ENCODE peak calls at places on chromosomes 16 and 17, in seven cellular contexts. One of them, this sample, is unnamed.

GRCh38 chr17:50056217-50056960 is 479 bp downstream of the ITGA3 start:
- DNase-seq in lower leg skin: peak
- DNase-seq in nephron progenitor cell: peak
- DNase-seq in mammary epithelial cell: peak
- DNase-seq in dorsolateral prefrontal cortex: peak
- DNase-seq in prostate gland: peak
- DNase-seq in RWPE1: no peak
- DNase-seq in this sample: peak

GRCh38 chr16:50509521-50510341 is 38.5 kb upstream of the NKD1 start:
- DNase-seq in dorsolateral prefrontal cortex: peak
- DNase-seq in prostate gland: no peak
- DNase-seq in lower leg skin: no peak
- DNase-seq in RWPE1: no peak
- DNase-seq in mammary epithelial cell: no peak
- DNase-seq in nephron progenitor cell: no peak
- DNase-seq in this sample: peak

GRCh38 chr17:72884066-72884465 is 208.4 kb downstream of the SLC39A11 start:
- DNase-seq in lower leg skin: no peak
- DNase-seq in prostate gland: no peak
- DNase-seq in RWPE1: no peak
- DNase-seq in mammary epithelial cell: no peak
- DNase-seq in dorsolateral prefrontal cortex: peak
- DNase-seq in nephron progenitor cell: no peak
- DNase-seq in this sample: no peak

GRCh38 chr17:44146375-44147346 is 4.9 kb downstream of the HROB start:
- DNase-seq in RWPE1: no peak
- DNase-seq in nephron progenitor cell: no peak
- DNase-seq in dorsolateral prefrontal cortex: no peak
- DNase-seq in lower leg skin: no peak
- DNase-seq in prostate gland: no peak
- DNase-seq in mammary epithelial cell: no peak
- DNase-seq in this sample: no peak

GRCh38 chr16:75380870-75381269 is 52.4 kb downstream of the CFDP1 start:
- DNase-seq in lower leg skin: no peak
- DNase-seq in dorsolateral prefrontal cortex: no peak
- DNase-seq in RWPE1: no peak
- DNase-seq in mammary epithelial cell: no peak
- DNase-seq in prostate gland: no peak
- DNase-seq in nephron progenitor cell: no peak
- DNase-seq in this sample: no peak

GRCh38 chr17:50972579-50972978 is 106.4 kb upstream of the TOB1 start:
- DNase-seq in dorsolateral prefrontal cortex: no peak
- DNase-seq in nephron progenitor cell: no peak
- DNase-seq in RWPE1: no peak
- DNase-seq in lower leg skin: no peak
- DNase-seq in prostate gland: no peak
- DNase-seq in mammary epithelial cell: no peak
- DNase-seq in this sample: no peak

GRCh38 chr17:82419471-82419995 is 1.1 kb upstream of the OGFOD3 start:
- DNase-seq in RWPE1: no peak
- DNase-seq in prostate gland: no peak
- DNase-seq in nephron progenitor cell: no peak
- DNase-seq in lower leg skin: no peak
- DNase-seq in mammary epithelial cell: no peak
- DNase-seq in dorsolateral prefrontal cortex: no peak
- DNase-seq in this sample: no peak

GRCh38 chr17:62172492-62173291 is 107.6 kb upstream of the MED13 start:
- DNase-seq in prostate gland: no peak
- DNase-seq in lower leg skin: no peak
- DNase-seq in dorsolateral prefrontal cortex: no peak
- DNase-seq in mammary epithelial cell: no peak
- DNase-seq in RWPE1: no peak
- DNase-seq in nephron progenitor cell: no peak
- DNase-seq in this sample: no peak

GRCh38 chr17:12395733-12396354 is 269.8 kb upstream of the MYOCD start:
- DNase-seq in lower leg skin: no peak
- DNase-seq in prostate gland: no peak
- DNase-seq in RWPE1: no peak
- DNase-seq in nephron progenitor cell: peak
- DNase-seq in dorsolateral prefrontal cortex: no peak
- DNase-seq in mammary epithelial cell: no peak
- DNase-seq in this sample: peak

GRCh38 chr16:8660841-8661301 is 13.5 kb upstream of the ABAT start:
- DNase-seq in prostate gland: peak
- DNase-seq in lower leg skin: peak
- DNase-seq in dorsolateral prefrontal cortex: peak
- DNase-seq in RWPE1: peak
- DNase-seq in mammary epithelial cell: peak
- DNase-seq in nephron progenitor cell: peak
- DNase-seq in this sample: peak

GRCh38 chr17:55416470-55417052 is 5.1 kb downstream of the MMD start:
- DNase-seq in RWPE1: no peak
- DNase-seq in dorsolateral prefrontal cortex: no peak
- DNase-seq in lower leg skin: no peak
- DNase-seq in mammary epithelial cell: no peak
- DNase-seq in nephron progenitor cell: no peak
- DNase-seq in prostate gland: no peak
- DNase-seq in this sample: no peak

GRCh38 chr16:83966153-83966696 is 1.8 kb upstream of the NECAB2 start:
- DNase-seq in RWPE1: no peak
- DNase-seq in dorsolateral prefrontal cortex: no peak
- DNase-seq in nephron progenitor cell: no peak
- DNase-seq in prostate gland: no peak
- DNase-seq in mammary epithelial cell: no peak
- DNase-seq in lower leg skin: no peak
- DNase-seq in this sample: no peak

GRCh38 chr17:75896360-75897075 is at the start of gene TRIM65:
- DNase-seq in prostate gland: peak
- DNase-seq in mammary epithelial cell: peak
- DNase-seq in dorsolateral prefrontal cortex: peak
- DNase-seq in RWPE1: peak
- DNase-seq in nephron progenitor cell: peak
- DNase-seq in lower leg skin: peak
- DNase-seq in this sample: peak

GRCh38 chr17:43517615-43518386 is 28.3 kb downstream of the ETV4 start:
- DNase-seq in nephron progenitor cell: no peak
- DNase-seq in prostate gland: no peak
- DNase-seq in mammary epithelial cell: peak
- DNase-seq in RWPE1: no peak
- DNase-seq in lower leg skin: no peak
- DNase-seq in dorsolateral prefrontal cortex: peak
- DNase-seq in this sample: no peak

GRCh38 chr17:3979276-3979583 is 15.0 kb upstream of the ATP2A3 start:
- DNase-seq in mammary epithelial cell: no peak
- DNase-seq in dorsolateral prefrontal cortex: no peak
- DNase-seq in prostate gland: no peak
- DNase-seq in lower leg skin: no peak
- DNase-seq in nephron progenitor cell: no peak
- DNase-seq in RWPE1: no peak
- DNase-seq in this sample: no peak

GRCh38 chr17:66727634-66728570 is 107.0 kb upstream of the CACNG5 start:
- DNase-seq in prostate gland: peak
- DNase-seq in mammary epithelial cell: peak
- DNase-seq in nephron progenitor cell: peak
- DNase-seq in lower leg skin: peak
- DNase-seq in dorsolateral prefrontal cortex: peak
- DNase-seq in RWPE1: peak
- DNase-seq in this sample: peak

GRCh38 chr17:43599835-43600234 is 53.7 kb upstream of the ETV4 start:
- DNase-seq in nephron progenitor cell: no peak
- DNase-seq in lower leg skin: peak
- DNase-seq in RWPE1: peak
- DNase-seq in prostate gland: no peak
- DNase-seq in dorsolateral prefrontal cortex: no peak
- DNase-seq in mammary epithelial cell: peak
- DNase-seq in this sample: no peak

GRCh38 chr17:6908807-6909206 is 77.3 kb upstream of the TEKT1 start:
- DNase-seq in lower leg skin: no peak
- DNase-seq in prostate gland: no peak
- DNase-seq in nephron progenitor cell: no peak
- DNase-seq in mammary epithelial cell: no peak
- DNase-seq in RWPE1: no peak
- DNase-seq in dorsolateral prefrontal cortex: no peak
- DNase-seq in this sample: no peak

GRCh38 chr17:6913608-6914443 is 82.0 kb upstream of the ALOX12 start:
- DNase-seq in dorsolateral prefrontal cortex: peak
- DNase-seq in nephron progenitor cell: peak
- DNase-seq in mammary epithelial cell: no peak
- DNase-seq in prostate gland: peak
- DNase-seq in RWPE1: peak
- DNase-seq in lower leg skin: peak
- DNase-seq in this sample: peak

GRCh38 chr17:6914711-6915110 is 81.1 kb upstream of the ALOX12 start:
- DNase-seq in RWPE1: no peak
- DNase-seq in nephron progenitor cell: no peak
- DNase-seq in dorsolateral prefrontal cortex: no peak
- DNase-seq in mammary epithelial cell: no peak
- DNase-seq in lower leg skin: no peak
- DNase-seq in prostate gland: no peak
- DNase-seq in this sample: no peak

GRCh38 chr17:6912110-6913051 is 80.9 kb upstream of the TEKT1 start:
- DNase-seq in dorsolateral prefrontal cortex: no peak
- DNase-seq in prostate gland: no peak
- DNase-seq in mammary epithelial cell: no peak
- DNase-seq in nephron progenitor cell: no peak
- DNase-seq in RWPE1: no peak
- DNase-seq in lower leg skin: no peak
- DNase-seq in this sample: no peak

DNA sequence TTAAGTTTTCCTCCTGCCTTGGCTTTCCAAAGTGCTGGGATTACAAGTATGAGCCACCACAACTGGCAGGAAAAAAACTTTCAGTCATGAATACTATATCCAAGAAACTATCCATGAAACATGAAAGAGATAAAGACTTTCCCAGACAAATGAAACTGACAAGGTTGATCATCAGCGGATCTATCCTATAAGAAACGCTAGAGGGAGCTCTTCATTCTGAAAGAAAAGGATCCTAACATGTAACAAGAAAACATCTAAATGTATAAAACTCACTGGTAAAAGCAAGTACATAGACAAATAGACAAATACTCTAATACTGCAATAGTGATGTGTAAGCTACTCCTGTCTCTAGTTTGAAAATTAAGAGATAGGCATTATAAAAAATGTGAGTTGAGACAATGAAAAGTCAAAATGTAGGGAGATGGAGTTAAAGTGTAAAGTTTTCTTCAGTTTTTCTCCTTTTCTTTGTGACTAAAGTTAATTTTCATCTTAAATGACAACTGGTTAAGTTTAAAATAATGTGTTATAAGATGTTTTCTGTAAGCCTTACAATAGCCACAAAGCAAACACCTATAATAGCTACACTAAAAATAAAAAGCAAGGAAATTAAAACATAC is 79.6 kb upstream of the TEKT1 start:
- DNase-seq in lower leg skin: no peak
- DNase-seq in dorsolateral prefrontal cortex: no peak
- DNase-seq in nephron progenitor cell: no peak
- DNase-seq in prostate gland: no peak
- DNase-seq in RWPE1: peak
- DNase-seq in mammary epithelial cell: peak
- DNase-seq in this sample: no peak
- TF ChIP-seq CTCF in lower leg skin: no peak
- TF ChIP-seq CTCF in dorsolateral prefrontal cortex: peak
- TF ChIP-seq CTCF in nephron progenitor cell: peak
- TF ChIP-seq CTCF in prostate gland: peak
- TF ChIP-seq CTCF in RWPE1: peak
- TF ChIP-seq CTCF in mammary epithelial cell: peak
- TF ChIP-seq CTCF in this sample: peak

DNA sequence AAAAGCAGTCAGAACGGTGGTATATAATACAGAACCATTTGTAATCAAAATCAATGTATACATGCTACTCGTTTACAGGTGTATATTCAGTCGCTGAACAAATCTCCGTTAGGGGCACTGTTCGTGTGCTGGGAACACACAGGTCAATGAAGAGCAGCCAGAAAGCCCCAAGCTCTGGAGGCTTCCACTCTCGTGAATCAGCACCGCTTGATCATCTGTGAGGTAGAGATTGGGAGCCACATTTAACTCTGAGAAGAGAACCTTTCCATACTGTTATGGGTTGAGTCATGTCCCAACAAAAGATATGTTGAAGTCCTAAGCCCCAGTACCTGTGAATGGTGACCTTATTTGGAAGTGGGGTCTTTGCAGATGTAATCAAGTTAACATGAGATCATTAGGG is 5.4 kb upstream of the CYTH1 start:
- DNase-seq in lower leg skin: no peak
- DNase-seq in RWPE1: no peak
- DNase-seq in nephron progenitor cell: no peak
- DNase-seq in prostate gland: no peak
- DNase-seq in mammary epithelial cell: peak
- DNase-seq in dorsolateral prefrontal cortex: no peak
- DNase-seq in this sample: no peak
- TF ChIP-seq CTCF in lower leg skin: no peak
- TF ChIP-seq CTCF in RWPE1: no peak
- TF ChIP-seq CTCF in nephron progenitor cell: no peak
- TF ChIP-seq CTCF in prostate gland: no peak
- TF ChIP-seq CTCF in mammary epithelial cell: no peak
- TF ChIP-seq CTCF in dorsolateral prefrontal cortex: no peak
- TF ChIP-seq CTCF in this sample: no peak

DNA sequence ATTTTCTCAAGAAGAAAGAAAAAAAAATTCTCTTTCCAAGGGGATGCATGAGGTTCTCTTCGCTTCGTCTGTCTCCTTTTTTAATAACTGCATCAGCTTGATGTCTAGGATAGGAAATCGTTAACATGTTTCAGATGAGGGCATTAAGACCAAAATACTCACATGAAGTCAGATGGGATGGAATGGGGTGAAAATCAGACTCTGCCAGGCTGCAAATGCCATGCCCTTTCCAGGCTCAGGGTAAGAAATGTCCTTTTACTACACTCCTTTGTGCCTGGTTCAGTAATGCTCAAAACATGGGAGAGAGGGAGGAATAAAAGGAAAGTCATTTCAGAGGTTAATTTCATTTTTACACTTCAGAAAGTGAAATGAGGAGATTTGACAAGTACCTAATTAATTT is 21.7 kb upstream of the ERCC4 start:
- DNase-seq in mammary epithelial cell: no peak
- DNase-seq in prostate gland: no peak
- DNase-seq in lower leg skin: no peak
- DNase-seq in RWPE1: no peak
- DNase-seq in dorsolateral prefrontal cortex: no peak
- DNase-seq in nephron progenitor cell: no peak
- DNase-seq in this sample: no peak
- TF ChIP-seq CTCF in mammary epithelial cell: no peak
- TF ChIP-seq CTCF in prostate gland: no peak
- TF ChIP-seq CTCF in lower leg skin: no peak
- TF ChIP-seq CTCF in RWPE1: no peak
- TF ChIP-seq CTCF in dorsolateral prefrontal cortex: no peak
- TF ChIP-seq CTCF in nephron progenitor cell: no peak
- TF ChIP-seq CTCF in this sample: no peak

GRCh38 chr17:47221154-47221553 is 12.0 kb downstream of the MYL4 start:
- DNase-seq in prostate gland: no peak
- DNase-seq in mammary epithelial cell: no peak
- DNase-seq in dorsolateral prefrontal cortex: no peak
- DNase-seq in RWPE1: no peak
- DNase-seq in lower leg skin: no peak
- DNase-seq in nephron progenitor cell: no peak
- DNase-seq in this sample: no peak
- TF ChIP-seq CTCF in prostate gland: no peak
- TF ChIP-seq CTCF in mammary epithelial cell: no peak
- TF ChIP-seq CTCF in dorsolateral prefrontal cortex: no peak
- TF ChIP-seq CTCF in RWPE1: no peak
- TF ChIP-seq CTCF in lower leg skin: no peak
- TF ChIP-seq CTCF in nephron progenitor cell: no peak
- TF ChIP-seq CTCF in this sample: no peak

GRCh38 chr17:8156174-8156992 is 4.2 kb upstream of the PER1 start:
- DNase-seq in nephron progenitor cell: peak
- DNase-seq in dorsolateral prefrontal cortex: peak
- DNase-seq in prostate gland: peak
- DNase-seq in lower leg skin: peak
- DNase-seq in mammary epithelial cell: peak
- DNase-seq in RWPE1: peak
- DNase-seq in this sample: peak
- TF ChIP-seq CTCF in nephron progenitor cell: no peak
- TF ChIP-seq CTCF in dorsolateral prefrontal cortex: peak
- TF ChIP-seq CTCF in prostate gland: no peak
- TF ChIP-seq CTCF in lower leg skin: no peak
- TF ChIP-seq CTCF in mammary epithelial cell: peak
- TF ChIP-seq CTCF in RWPE1: no peak
- TF ChIP-seq CTCF in this sample: no peak

This sample was measured in Calu3.